ENCODE peak calls at places on chromosomes 3 and 15, in five cellular contexts. L is psoas muscle; T is sigmoid colon; S is GM23248; D is CD4-positive, CD25-positive, alpha-beta regulatory T cell. J is an unnamed sample. For H3K27me3 and H3K4me1, the result is how much of the 10 kb centered on the place peaks cover.

GRCh38 chr15:31801152-31801551 is 229.2 kb upstream of the CHRNA7 start:
- DNase-seq in S (peak), T (no peak), D (no peak), L (peak), J (no peak)

GRCh38 chr3:133928136-133928893 is 32.6 kb upstream of the RAB6B start:
- DNase-seq in L (no peak), S (no peak), D (no peak), T (no peak), J (no peak)

GRCh38 chr3:4398120-4398740 is 68.8 kb downstream of the SUMF1 start:
- DNase-seq in D (no peak), S (peak), T (no peak), L (no peak), J (no peak)

GRCh38 chr3:39637807-39638206 is 170.3 kb downstream of the MOBP start:
- DNase-seq in S (peak), T (no peak), D (no peak), L (no peak), J (no peak)

GRCh38 chr3:197151562-197151961 is 121.9 kb upstream of the MELTF start:
- DNase-seq in T (no peak), S (peak), D (no peak), L (no peak), J (no peak)

GRCh38 chr3:8205876-8206275 is 295.7 kb upstream of the LMCD1 start:
- DNase-seq in T (no peak), S (peak), L (no peak), D (no peak), J (no peak)

GRCh38 chr15:99584081-99584600 is 18.4 kb downstream of the MEF2A start:
- DNase-seq in S (no peak), D (no peak), T (no peak), L (no peak), J (no peak)

GRCh38 chr3:187669675-187670504 is at the start of gene SST:
- DNase-seq in S (peak), D (no peak), L (peak), T (no peak), J (no peak)

GRCh38 chr15:57969355-57969754 is 96.2 kb downstream of the ALDH1A2 start:
- DNase-seq in S (peak), T (no peak), D (no peak), L (no peak), J (no peak)

GRCh38 chr3:29240248-29240647 is 40.6 kb upstream of the RBMS3 start:
- DNase-seq in D (no peak), L (no peak), T (no peak), S (peak), J (no peak)

GRCh38 chr15:23690450-23690852 is 3.3 kb upstream of the NDN start:
- DNase-seq in T (peak), L (peak), S (peak), D (no peak), J (no peak)

GRCh38 chr3:195739561-195740111 is 18.9 kb downstream of the MUC20 start:
- DNase-seq in S (no peak), D (no peak), T (peak), L (no peak), J (no peak)
- H3K27me3 ChIP-seq in S (under half), D (under half), T (under half), L (under half), J (under half)

GRCh38 chr3:13927295-13927694 is 47.4 kb upstream of the WNT7A start:
- DNase-seq in D (no peak), L (no peak), T (no peak), S (peak), J (no peak)
- H3K4me1 ChIP-seq in D (under half), L (under half), T (under half), S (under half), J (under half)

GRCh38 chr3:161070980-161071663 is 34.0 kb downstream of the B3GALNT1 start:
- DNase-seq in D (no peak), L (no peak), S (no peak), T (no peak), J (no peak)

GRCh38 chr3:161067346-161067745 is 37.8 kb downstream of the B3GALNT1 start:
- DNase-seq in L (no peak), T (no peak), D (no peak), S (no peak), J (no peak)

GRCh38 chr3:161072076-161072697 is 33.0 kb downstream of the B3GALNT1 start:
- DNase-seq in S (no peak), L (no peak), T (no peak), D (no peak), J (no peak)

GRCh38 chr3:161070252-161070930 is 34.8 kb downstream of the B3GALNT1 start:
- DNase-seq in L (no peak), D (no peak), T (no peak), S (no peak), J (no peak)

DNA sequence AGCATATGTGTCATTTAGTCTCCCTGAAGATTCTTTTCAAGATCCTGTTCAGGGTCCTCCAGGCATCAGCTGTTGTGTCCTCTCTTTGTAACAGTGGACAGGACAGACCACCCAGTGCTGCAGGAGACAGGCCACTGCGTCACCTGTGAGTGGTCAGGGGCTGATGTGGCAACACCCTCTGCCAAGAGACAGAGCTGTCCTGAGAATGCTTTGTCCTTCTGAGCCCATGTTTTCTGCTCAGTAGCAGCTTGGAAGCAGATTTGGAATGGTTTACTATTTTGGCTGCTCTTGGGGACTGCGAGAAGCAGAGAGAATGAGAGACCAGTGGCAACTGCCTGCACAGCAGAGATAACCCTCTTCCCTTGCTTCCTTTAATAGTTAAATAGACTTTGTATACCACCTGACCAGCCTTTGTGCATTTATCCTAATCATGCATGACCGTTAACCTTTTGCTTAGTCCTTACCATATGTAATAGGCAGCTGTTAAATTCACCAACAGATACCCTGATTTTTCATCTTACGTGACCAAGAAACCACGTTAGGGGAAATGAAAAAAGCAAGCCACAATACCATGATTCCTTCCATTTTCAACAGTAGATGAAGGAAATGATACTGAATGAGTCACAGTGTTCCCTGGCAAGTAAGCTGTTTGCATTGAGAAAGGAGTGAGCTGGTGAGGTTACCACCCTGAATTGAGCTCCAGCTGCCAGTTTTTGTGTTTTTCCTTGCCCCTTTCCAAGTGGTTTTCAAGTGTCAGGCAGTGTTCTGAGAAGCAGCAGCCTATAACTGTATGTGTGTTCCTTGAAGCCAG is 35.5 kb downstream of the B3GALNT1 start:
- DNase-seq in S (peak), D (no peak), T (no peak), L (no peak), J (no peak)
- H3K27ac ChIP-seq in S (peak), D (no peak), T (no peak), L (no peak), J (no peak)

DNA sequence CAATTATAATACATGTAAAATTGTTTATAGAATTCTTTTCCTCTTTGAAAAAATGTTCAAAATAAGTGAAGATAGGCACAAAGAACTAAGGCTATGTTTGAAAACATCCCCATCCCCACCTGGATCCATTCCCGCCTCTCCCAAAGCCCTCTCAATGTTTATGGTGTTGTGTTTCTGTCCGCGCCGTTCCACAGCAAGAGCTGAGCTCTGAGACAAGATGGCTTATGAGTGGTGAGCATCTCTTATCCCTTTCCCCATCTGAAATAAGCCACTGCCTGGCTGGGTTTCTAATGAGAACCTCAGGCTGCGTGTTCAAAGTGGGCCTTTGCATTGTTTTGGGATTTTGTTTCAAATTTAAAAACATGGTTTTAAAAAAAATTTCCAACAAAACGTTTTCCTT is 22.4 kb upstream of the SNRPA1 start:
- DNase-seq in L (no peak), S (no peak), T (no peak), D (no peak), J (no peak)
- H3K27me3 ChIP-seq in L (under half), S (under half), T (under half), D (under half), J (under half)

GRCh38 chr15:52105856-52106255 is 6.7 kb downstream of the BCL2L10 start:
- DNase-seq in S (no peak), T (no peak), D (no peak), L (no peak), J (no peak)
- H3K4me1 ChIP-seq in S (under half), T (under half), D (under half), L (under half), J (under half)

DNA sequence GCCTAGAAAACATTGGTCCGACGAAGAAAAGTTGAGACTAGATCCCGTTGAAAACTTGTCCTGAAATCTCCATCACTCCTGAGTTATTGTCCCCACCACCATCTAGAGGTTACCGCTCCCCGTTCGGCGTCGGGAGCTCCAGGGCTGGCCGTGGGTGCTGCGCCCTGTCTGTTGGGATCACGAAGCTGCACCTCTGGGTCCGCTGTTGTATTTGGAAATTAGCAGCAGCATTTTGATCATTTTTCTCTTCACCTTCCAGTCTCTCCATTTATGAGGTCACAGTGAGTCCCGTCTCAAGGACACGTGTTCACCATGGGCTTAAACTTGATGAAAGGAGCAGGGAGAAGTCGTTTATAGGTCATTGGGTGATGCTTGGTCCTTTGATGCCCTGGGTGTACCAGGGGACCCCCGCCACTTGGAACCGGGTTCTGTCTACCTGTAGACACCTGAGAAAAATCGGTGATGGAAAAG is 565 bp downstream of the MANF start:
- DNase-seq in D (no peak), L (no peak), T (no peak), S (peak), J (peak)
- H3K27ac ChIP-seq in D (peak), L (peak), T (peak), S (peak), J (peak)

DNA sequence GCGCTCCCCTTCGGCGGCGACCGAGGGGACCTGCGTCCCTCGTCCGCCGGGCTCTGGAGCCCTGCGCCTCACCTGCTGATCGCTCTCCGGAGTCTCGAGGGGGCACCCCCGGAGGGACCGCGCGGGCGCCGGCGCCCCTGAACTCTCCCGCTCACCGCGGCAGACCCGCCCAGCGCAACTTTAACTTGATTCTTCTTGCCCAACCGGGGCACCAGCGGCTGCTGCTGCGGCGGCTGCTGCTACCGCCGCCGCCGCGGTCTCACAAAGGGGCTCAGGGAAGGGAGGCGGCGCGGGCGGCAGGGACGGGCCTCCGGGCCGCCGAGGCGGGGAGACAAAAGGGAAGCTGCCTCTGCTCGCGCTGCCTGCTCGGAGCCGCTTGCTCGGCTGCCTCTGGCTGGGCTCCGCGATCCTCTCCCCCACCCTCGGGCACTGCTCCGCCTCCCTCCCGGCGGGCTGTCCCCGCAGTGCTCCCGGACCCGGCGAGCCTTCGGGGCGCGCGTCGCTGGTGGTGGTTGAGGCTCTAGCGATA is at the start of gene PPM1L:
- DNase-seq in D (peak), S (peak), T (peak), L (peak), J (peak)
- H3K27me3 ChIP-seq in D (under half), S (under half), T (under half), L (under half), J (under half)

DNA sequence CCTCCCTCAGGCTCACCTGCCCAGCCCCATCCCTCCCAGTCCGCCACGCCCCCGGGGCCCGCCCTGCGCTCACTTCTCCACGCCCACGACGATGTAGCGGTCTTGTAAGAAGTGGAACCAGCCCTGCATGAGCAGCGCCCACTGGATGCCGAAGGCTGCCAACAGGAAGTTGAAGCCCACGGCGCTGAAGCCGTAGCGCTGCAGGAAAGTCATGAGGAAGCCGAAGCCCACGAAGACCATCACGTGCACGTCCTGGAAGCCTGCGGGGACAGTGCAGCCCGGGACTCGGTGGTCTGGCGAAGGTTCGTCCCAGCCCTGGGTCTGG is 9.7 kb downstream of the RHCG start:
- DNase-seq in S (peak), L (no peak), D (no peak), T (no peak), J (peak)
- H3K4me1 ChIP-seq in S (under half), L (under half), D (under half), T (under half), J (under half)